ENCODE peak calls at places on chromosomes 1 and 21, in five cellular contexts. L is bronchial epithelial cell; E is sciatic nerve; N is central memory CD8-positive, alpha-beta T cell; P is stimulated activated CD4-positive, alpha-beta T cell treated with anti-CD3 and anti-CD28 coated beads, Interleukin-2, amount 100 ng/mL, for 24 hours. V is an unnamed sample.

GRCh38 chr1:155080250-155081228 is 1.9 kb downstream of the EFNA3 start:
- DNase-seq in L (no peak), E (no peak), N (no peak), P (peak), V (no peak)

GRCh38 chr1:89022167-89022959 is at the start of gene GBP3:
- DNase-seq in L (peak), E (no peak), N (no peak), P (no peak), V (no peak)

GRCh38 chr1:181655756-181656155 is 172.4 kb downstream of the CACNA1E start:
- DNase-seq in L (peak), E (no peak), N (no peak), P (no peak), V (no peak)

GRCh38 chr1:228073061-228073869 is 9.2 kb upstream of the ARF1 start:
- DNase-seq in L (no peak), E (no peak), N (no peak), P (no peak), V (no peak)

GRCh38 chr1:92583821-92584760 is 97.4 kb upstream of the GFI1 start:
- DNase-seq in L (peak), E (no peak), N (no peak), P (no peak), V (no peak)

GRCh38 chr1:15322648-15323350 is 75.8 kb downstream of the FHAD1 start:
- DNase-seq in L (no peak), E (no peak), N (no peak), P (peak), V (no peak)

GRCh38 chr1:197915217-197915616 is 2.0 kb upstream of the LHX9 start:
- DNase-seq in L (no peak), E (no peak), N (no peak), P (no peak), V (no peak)

GRCh38 chr21:45269861-45270260 is 17.8 kb downstream of the POFUT2 start:
- DNase-seq in L (no peak), E (no peak), N (no peak), P (no peak), V (no peak)

GRCh38 chr1:204445860-204446412 is 34.3 kb upstream of the PPP1R15B start:
- DNase-seq in L (no peak), E (no peak), N (peak), P (peak), V (peak)

GRCh38 chr1:186375929-186376330 is 292 bp downstream of the ODR4 start:
- DNase-seq in L (no peak), E (no peak), N (no peak), P (no peak), V (no peak)

GRCh38 chr1:211326528-211327340 is at the start of gene TRAF5:
- DNase-seq in L (no peak), E (peak), N (no peak), P (peak), V (peak)

GRCh38 chr1:231590453-231591198 is 36.0 kb upstream of the DISC1 start:
- DNase-seq in L (peak), E (peak), N (no peak), P (peak), V (no peak)